ENCODE peak calls at places on chromosomes 12 and 14, in seven cellular contexts. X, J, D, A, T, Y and G are unnamed samples.

GRCh38 chr12:15717940-15718567 is 71.1 kb downstream of the EPS8 start:
- DNase-seq in T (no peak), X (no peak), D (no peak), Y (no peak), J (no peak), A (no peak), G (no peak)

GRCh38 chr14:50590464-50590863 is 30.5 kb downstream of the ATL1 start:
- DNase-seq in T (no peak), X (no peak), A (no peak), J (no peak), D (no peak), Y (no peak), G (no peak)

GRCh38 chr14:49770212-49770817 is 2.4 kb downstream of the KLHDC2 start:
- DNase-seq in T (no peak), D (no peak), X (peak; percentile 62), A (no peak), J (no peak), Y (no peak), G (peak; percentile 79)

GRCh38 chr12:12899530-12900380 is 8.4 kb downstream of the GPRC5A start:
- DNase-seq in A (no peak), T (no peak), D (peak; percentile 94), X (no peak), Y (peak; percentile 96), J (no peak), G (peak; percentile 83)

GRCh38 chr14:31265701-31266398 is 58.3 kb upstream of the HECTD1 start:
- DNase-seq in A (no peak), D (no peak), Y (peak; percentile 80), J (no peak), T (no peak), X (peak; percentile 22), G (no peak)

GRCh38 chr12:613996-614726 is 49.1 kb downstream of the NINJ2 start:
- DNase-seq in D (no peak), X (no peak), A (peak; percentile 34), Y (peak; percentile 14), J (no peak), T (peak; percentile 31), G (no peak)

GRCh38 chr12:57755454-57756372 is 810 bp downstream of the MARCHF9 start:
- DNase-seq in A (peak; percentile 60), X (peak; percentile 62), T (peak; percentile 62), Y (no peak), D (no peak), J (no peak), G (no peak)

GRCh38 chr12:90499793-90500192 is 455.2 kb downstream of the CCER1 start:
- DNase-seq in Y (no peak), X (no peak), J (no peak), A (no peak), D (no peak), T (no peak), G (no peak)

GRCh38 chr12:807041-807717 is 54.8 kb downstream of the WNK1 start:
- DNase-seq in D (no peak), T (no peak), X (no peak), Y (no peak), A (no peak), J (no peak), G (no peak)

GRCh38 chr12:123532021-123532420 is 1.5 kb downstream of the RILPL1 start:
- DNase-seq in X (no peak), T (no peak), Y (peak; percentile 22), D (no peak), J (no peak), A (no peak), G (no peak)

GRCh38 chr14:92352158-92352985 is 29.4 kb downstream of the SLC24A4 start:
- DNase-seq in A (peak; percentile 30), D (no peak), J (no peak), Y (peak; percentile 3), T (peak; percentile 57), X (no peak), G (no peak)

GRCh38 chr14:38125484-38125912 is 82.2 kb upstream of the SSTR1 start:
- DNase-seq in A (no peak), Y (no peak), T (no peak), D (no peak), X (peak; percentile 23), J (no peak), G (no peak)

GRCh38 chr12:104930388-104931326 is 27.4 kb downstream of the SLC41A2 start:
- DNase-seq in J (no peak), D (no peak), A (no peak), T (no peak), X (no peak), Y (peak; percentile 47), G (peak; percentile 66)

GRCh38 chr12:110635055-110635454 is 21.1 kb downstream of the TCTN1 start:
- DNase-seq in A (no peak), D (no peak), T (no peak), Y (no peak), X (no peak), J (no peak), G (no peak)

GRCh38 chr14:95258754-95259593 is 60.7 kb downstream of the CLMN start:
- DNase-seq in T (no peak), X (no peak), Y (no peak), D (no peak), A (no peak), J (peak; percentile 72), G (no peak)

GRCh38 chr14:71361335-71361734 is 454.1 kb downstream of the PCNX1 start:
- DNase-seq in T (no peak), A (no peak), D (no peak), J (no peak), Y (peak; percentile 48), X (no peak), G (no peak)

GRCh38 chr12:42741771-42742510 is 152.4 kb upstream of the PRICKLE1 start:
- DNase-seq in D (peak; percentile 48), T (no peak), A (peak; percentile 24), J (no peak), Y (peak; percentile 55), X (no peak), G (no peak)

GRCh38 chr12:109016016-109016415 is 4.9 kb downstream of the SVOP start:
- DNase-seq in A (no peak), T (no peak), D (no peak), Y (no peak), J (peak; percentile 21), X (no peak), G (no peak)

DNA sequence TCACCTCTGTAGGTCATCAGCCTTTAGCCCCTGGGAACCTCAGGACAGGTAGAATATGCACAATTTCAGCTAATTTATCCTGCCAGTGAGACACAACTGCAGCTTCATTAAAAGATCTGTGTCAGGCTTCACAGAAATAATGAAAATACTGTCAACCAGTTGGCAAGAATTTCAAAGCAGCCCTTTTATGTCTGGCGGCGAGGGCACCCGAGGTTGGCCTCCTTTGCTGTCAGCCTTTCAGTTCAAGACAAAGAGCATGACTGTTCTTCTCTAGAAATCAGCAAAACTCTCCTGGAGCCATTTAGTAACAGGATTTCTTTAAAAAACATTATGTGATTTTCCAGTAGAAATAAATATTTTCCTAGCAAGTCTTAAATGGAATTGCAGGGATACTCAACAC is 75.9 kb downstream of the BBS10 start:
- DNase-seq in D (no peak), T (no peak), Y (no peak), X (no peak), J (no peak), A (no peak), G (no peak)
- H3K4me3 ChIP-seq in D (no peak overlapping the region), T (no peak overlapping the region), Y (no peak overlapping the region), X (no peak overlapping the region), J (no peak overlapping the region), A (no peak overlapping the region), G (no peak overlapping the region)

GRCh38 chr12:54141534-54142475 is 47.0 kb downstream of the SMUG1 start:
- DNase-seq in A (no peak), J (no peak), X (no peak), T (no peak), D (no peak), Y (peak; percentile 76), G (no peak)
- H3K4me3 ChIP-seq in A (no peak overlapping the region), J (no peak overlapping the region), X (no peak overlapping the region), T (no peak overlapping the region), D (no peak overlapping the region), Y (no peak overlapping the region), G (no peak overlapping the region)

GRCh38 chr12:50248406-50248805 is 34.9 kb downstream of the LIMA1 start:
- DNase-seq in X (no peak), J (no peak), T (no peak), Y (no peak), A (no peak), D (no peak), G (no peak)

GRCh38 chr12:50249464-50250229 is 33.7 kb downstream of the LIMA1 start:
- DNase-seq in X (no peak), Y (peak; percentile 38), D (no peak), J (no peak), T (no peak), A (no peak), G (no peak)

GRCh38 chr12:50248883-50249282 is 34.4 kb downstream of the LIMA1 start:
- DNase-seq in X (no peak), J (no peak), Y (peak; percentile 40), T (no peak), A (no peak), D (no peak), G (no peak)

GRCh38 chr12:50246159-50246865 is 37.0 kb downstream of the LIMA1 start:
- DNase-seq in A (no peak), T (no peak), J (no peak), D (no peak), Y (no peak), X (no peak), G (no peak)

GRCh38 chr12:50246873-50247612 is 36.3 kb downstream of the LIMA1 start:
- DNase-seq in T (no peak), A (no peak), J (peak; percentile 95), D (peak; percentile 87), X (peak; percentile 81), Y (peak; percentile 98), G (peak; percentile 98)
- H3K4me3 ChIP-seq in T (no peak overlapping the region), A (no peak overlapping the region), J (no peak overlapping the region), D (no peak overlapping the region), X (no peak overlapping the region), Y (no peak overlapping the region), G (no peak overlapping the region)

GRCh38 chr12:50925342-50925651 is 27.0 kb upstream of the HIGD1C start:
- DNase-seq in A (no peak), Y (peak; percentile 5), D (no peak), J (no peak), T (peak; percentile 32), X (peak; percentile 36), G (no peak)
- H3K4me3 ChIP-seq in A (peak overlapping the region; percentile 28), Y (peak overlapping the region; percentile 93), D (peak overlapping the region; percentile 67), J (peak overlapping the region; percentile 75), T (peak overlapping the region; percentile 36), X (peak overlapping the region; percentile 54), G (peak overlapping the region; percentile 71)